ENCODE peak calls at places on chromosomes 6 and 20, in seven cellular contexts. O is naive thymus-derived CD4-positive, alpha-beta T cell; T is non-pigmented ciliary epithelial cell; X is putamen; D is stimulated activated naive CD4-positive, alpha-beta T cell treated with Interleukin-2 at 50 U/mL for 16 hours; E is posterior cingulate gyrus; V is fibroblast of lung. P is an unnamed sample.

GRCh38 chr20:22949710-22950109 is 85.4 kb upstream of the SSTR4 start:
- DNase-seq in T (no peak), O (no peak), V (no peak), X (no peak), E (no peak), D (no peak), P (no peak)

GRCh38 chr6:3379482-3380060 is 77.3 kb downstream of the SLC22A23 start:
- DNase-seq in O (no peak), X (no peak), E (no peak), D (no peak), V (peak), T (peak), P (no peak)

GRCh38 chr6:41122373-41122772 is 31.8 kb downstream of the TREML1 start:
- DNase-seq in O (no peak), E (no peak), T (peak), D (no peak), X (no peak), V (no peak), P (no peak)

GRCh38 chr6:21123485-21124436 is 469.8 kb upstream of the SOX4 start:
- DNase-seq in X (no peak), V (no peak), E (no peak), D (no peak), O (no peak), T (no peak), P (no peak)

GRCh38 chr6:8195040-8195713 is 92.8 kb upstream of the EEF1E1 start:
- DNase-seq in V (no peak), X (no peak), E (no peak), D (no peak), T (no peak), O (no peak), P (no peak)

GRCh38 chr6:99073223-99073622 is 125.5 kb upstream of the FBXL4 start:
- DNase-seq in T (no peak), V (no peak), E (no peak), O (no peak), D (no peak), X (no peak), P (no peak)

GRCh38 chr6:129402244-129402643 is 307.7 kb downstream of the ARHGAP18 start:
- DNase-seq in T (no peak), X (no peak), O (no peak), E (no peak), D (no peak), V (peak), P (no peak)

GRCh38 chr6:4636881-4637224 is 139.4 kb upstream of the CDYL start:
- DNase-seq in O (no peak), X (no peak), V (no peak), T (no peak), E (no peak), D (no peak), P (no peak)

GRCh38 chr20:40802886-40803285 is 113.8 kb upstream of the MAFB start:
- DNase-seq in V (no peak), D (no peak), T (no peak), O (no peak), E (no peak), X (no peak), P (no peak)

GRCh38 chr6:35782424-35782823 is 1.6 kb downstream of the CLPSL1 start:
- DNase-seq in E (no peak), X (no peak), V (no peak), T (no peak), O (no peak), D (no peak), P (no peak)

GRCh38 chr6:156413156-156413555 is 364.0 kb upstream of the ARID1B start:
- DNase-seq in D (no peak), T (no peak), O (no peak), V (peak), X (no peak), E (no peak), P (no peak)

GRCh38 chr6:161216616-161217205 is 57.1 kb downstream of the AGPAT4 start:
- DNase-seq in T (no peak), O (no peak), V (no peak), X (no peak), E (no peak), D (no peak), P (no peak)